ENCODE peak calls at places on chromosomes 11 and 22, in seven cellular contexts. One of them, this sample, is unnamed. For H3K9me3, the result is how much of the 10 kb centered on the place peaks cover.

GRCh38 chr11:16001899-16002426 is 354.4 kb downstream of the SOX6 start:
- DNase-seq in esophagus squamous epithelium: no peak
- DNase-seq in endodermal cell: no peak
- DNase-seq in uterus: no peak
- DNase-seq in right lobe of liver: no peak
- DNase-seq in lower lobe of right lung: peak
- DNase-seq in Peyer's patch: no peak
- DNase-seq in this sample: no peak

GRCh38 chr11:100930185-100930778 is 199.3 kb downstream of the PGR start:
- DNase-seq in esophagus squamous epithelium: no peak
- DNase-seq in endodermal cell: no peak
- DNase-seq in uterus: no peak
- DNase-seq in right lobe of liver: no peak
- DNase-seq in lower lobe of right lung: no peak
- DNase-seq in Peyer's patch: no peak
- DNase-seq in this sample: no peak

GRCh38 chr11:126474888-126475626 is 119.6 kb downstream of the ST3GAL4 start:
- DNase-seq in esophagus squamous epithelium: no peak
- DNase-seq in endodermal cell: no peak
- DNase-seq in uterus: no peak
- DNase-seq in right lobe of liver: no peak
- DNase-seq in lower lobe of right lung: no peak
- DNase-seq in Peyer's patch: no peak
- DNase-seq in this sample: no peak

GRCh38 chr11:69394234-69394891 is 87.1 kb upstream of the LINC01488 start:
- DNase-seq in esophagus squamous epithelium: no peak
- DNase-seq in endodermal cell: no peak
- DNase-seq in uterus: no peak
- DNase-seq in right lobe of liver: peak
- DNase-seq in lower lobe of right lung: no peak
- DNase-seq in Peyer's patch: no peak
- DNase-seq in this sample: peak

GRCh38 chr11:131408011-131408640 is 37.7 kb downstream of the NTM start:
- DNase-seq in esophagus squamous epithelium: no peak
- DNase-seq in endodermal cell: peak
- DNase-seq in uterus: no peak
- DNase-seq in right lobe of liver: no peak
- DNase-seq in lower lobe of right lung: no peak
- DNase-seq in Peyer's patch: no peak
- DNase-seq in this sample: no peak

GRCh38 chr11:2295971-2296912 is 5.5 kb downstream of the C11orf21 start:
- DNase-seq in esophagus squamous epithelium: no peak
- DNase-seq in endodermal cell: peak
- DNase-seq in uterus: no peak
- DNase-seq in right lobe of liver: peak
- DNase-seq in lower lobe of right lung: no peak
- DNase-seq in Peyer's patch: no peak
- DNase-seq in this sample: peak

GRCh38 chr11:63919267-63920125 is 2.5 kb upstream of the RCOR2 start:
- DNase-seq in esophagus squamous epithelium: no peak
- DNase-seq in endodermal cell: peak
- DNase-seq in uterus: no peak
- DNase-seq in right lobe of liver: no peak
- DNase-seq in lower lobe of right lung: no peak
- DNase-seq in Peyer's patch: no peak
- DNase-seq in this sample: peak

GRCh38 chr22:23216331-23217170 is 36.2 kb downstream of the BCR start:
- DNase-seq in esophagus squamous epithelium: no peak
- DNase-seq in endodermal cell: no peak
- DNase-seq in uterus: no peak
- DNase-seq in right lobe of liver: peak
- DNase-seq in lower lobe of right lung: peak
- DNase-seq in Peyer's patch: no peak
- DNase-seq in this sample: no peak

GRCh38 chr11:126202646-126203359 is 8.6 kb downstream of the RPUSD4 start:
- DNase-seq in esophagus squamous epithelium: no peak
- DNase-seq in endodermal cell: no peak
- DNase-seq in uterus: no peak
- DNase-seq in right lobe of liver: peak
- DNase-seq in lower lobe of right lung: no peak
- DNase-seq in Peyer's patch: no peak
- DNase-seq in this sample: no peak

GRCh38 chr11:69358398-69359080 is 64.6 kb downstream of the MYEOV start:
- DNase-seq in esophagus squamous epithelium: no peak
- DNase-seq in endodermal cell: peak
- DNase-seq in uterus: no peak
- DNase-seq in right lobe of liver: no peak
- DNase-seq in lower lobe of right lung: peak
- DNase-seq in Peyer's patch: no peak
- DNase-seq in this sample: no peak

GRCh38 chr11:94134651-94135512 is 6.2 kb downstream of the PANX1 start:
- DNase-seq in esophagus squamous epithelium: no peak
- DNase-seq in endodermal cell: no peak
- DNase-seq in uterus: peak
- DNase-seq in right lobe of liver: no peak
- DNase-seq in lower lobe of right lung: no peak
- DNase-seq in Peyer's patch: peak
- DNase-seq in this sample: peak

GRCh38 chr11:29333993-29334780 is 682.6 kb downstream of the KCNA4 start:
- DNase-seq in esophagus squamous epithelium: no peak
- DNase-seq in endodermal cell: peak
- DNase-seq in uterus: no peak
- DNase-seq in right lobe of liver: no peak
- DNase-seq in lower lobe of right lung: no peak
- DNase-seq in Peyer's patch: no peak
- DNase-seq in this sample: no peak

GRCh38 chr22:42648368-42649260 is 578 bp downstream of the CYB5R3 start:
- DNase-seq in esophagus squamous epithelium: no peak
- DNase-seq in endodermal cell: no peak
- DNase-seq in uterus: peak
- DNase-seq in right lobe of liver: peak
- DNase-seq in lower lobe of right lung: peak
- DNase-seq in Peyer's patch: peak
- DNase-seq in this sample: peak

GRCh38 chr11:77411238-77411637 is 62.7 kb downstream of the PAK1 start:
- DNase-seq in esophagus squamous epithelium: no peak
- DNase-seq in endodermal cell: peak
- DNase-seq in uterus: peak
- DNase-seq in right lobe of liver: peak
- DNase-seq in lower lobe of right lung: peak
- DNase-seq in Peyer's patch: peak
- DNase-seq in this sample: peak

GRCh38 chr11:69598147-69598546 is 42.8 kb upstream of the CCND1 start:
- DNase-seq in esophagus squamous epithelium: no peak
- DNase-seq in endodermal cell: peak
- DNase-seq in uterus: no peak
- DNase-seq in right lobe of liver: no peak
- DNase-seq in lower lobe of right lung: no peak
- DNase-seq in Peyer's patch: no peak
- DNase-seq in this sample: no peak

GRCh38 chr11:119885861-119886567 is 157.0 kb upstream of the NECTIN1 start:
- DNase-seq in esophagus squamous epithelium: no peak
- DNase-seq in endodermal cell: no peak
- DNase-seq in uterus: no peak
- DNase-seq in right lobe of liver: no peak
- DNase-seq in lower lobe of right lung: no peak
- DNase-seq in Peyer's patch: no peak
- DNase-seq in this sample: no peak
- H3K9me3 ChIP-seq in esophagus squamous epithelium: under half
- H3K9me3 ChIP-seq in endodermal cell: under half
- H3K9me3 ChIP-seq in uterus: under half
- H3K9me3 ChIP-seq in right lobe of liver: under half
- H3K9me3 ChIP-seq in lower lobe of right lung: under half
- H3K9me3 ChIP-seq in Peyer's patch: under half
- H3K9me3 ChIP-seq in this sample: under half

DNA sequence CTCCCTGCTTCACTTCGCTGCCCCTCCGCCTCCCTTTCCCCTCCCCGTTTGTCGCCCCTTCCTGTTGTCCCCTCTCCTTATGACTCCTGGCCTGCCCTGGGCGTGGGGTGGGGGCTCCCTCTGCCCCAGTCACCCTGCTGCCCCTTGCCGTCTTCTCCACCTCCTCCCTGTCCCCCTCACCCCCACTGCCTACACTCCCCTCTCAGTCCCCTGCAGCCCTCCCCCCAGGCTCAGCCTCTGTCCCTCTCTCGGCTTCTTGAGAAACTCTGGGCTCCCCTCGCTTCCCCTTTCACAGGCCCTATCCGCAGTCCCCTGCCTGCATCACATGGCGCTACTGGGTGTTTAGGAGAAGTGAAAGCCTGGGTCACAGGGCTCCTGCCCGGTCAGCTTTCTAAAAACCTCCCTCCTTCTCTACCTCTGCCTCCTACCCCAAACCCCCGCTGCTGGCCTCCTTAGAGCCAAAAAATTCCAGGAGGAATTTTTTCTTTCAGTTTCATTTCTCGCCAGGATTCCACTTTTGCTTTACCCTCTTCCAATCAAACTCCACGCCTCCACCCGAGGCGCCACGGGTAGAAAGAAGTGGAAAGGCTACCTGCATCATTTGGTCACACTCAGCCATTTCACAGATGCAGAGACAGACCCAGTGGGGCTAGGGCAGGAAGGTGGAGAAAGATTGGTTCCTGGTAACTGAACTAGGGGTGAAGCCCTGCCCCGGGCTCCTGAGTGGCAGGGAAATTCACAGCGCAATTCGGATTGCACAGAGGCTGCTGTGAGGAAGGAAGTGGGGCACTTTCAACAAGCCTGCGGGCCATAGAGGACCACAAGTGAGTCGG is at the start of gene SLC15A3:
- DNase-seq in esophagus squamous epithelium: peak
- DNase-seq in endodermal cell: peak
- DNase-seq in uterus: peak
- DNase-seq in right lobe of liver: peak
- DNase-seq in lower lobe of right lung: peak
- DNase-seq in Peyer's patch: peak
- DNase-seq in this sample: peak
- H3K27ac ChIP-seq in esophagus squamous epithelium: peak
- H3K27ac ChIP-seq in endodermal cell: no peak
- H3K27ac ChIP-seq in uterus: peak
- H3K27ac ChIP-seq in right lobe of liver: peak
- H3K27ac ChIP-seq in lower lobe of right lung: peak
- H3K27ac ChIP-seq in Peyer's patch: peak
- H3K27ac ChIP-seq in this sample: peak

GRCh38 chr11:87005569-87005921 is 32.2 kb upstream of the TMEM135 start:
- DNase-seq in esophagus squamous epithelium: no peak
- DNase-seq in endodermal cell: no peak
- DNase-seq in uterus: no peak
- DNase-seq in right lobe of liver: no peak
- DNase-seq in lower lobe of right lung: no peak
- DNase-seq in Peyer's patch: no peak
- DNase-seq in this sample: no peak

GRCh38 chr11:86999388-86999787 is 38.3 kb upstream of the TMEM135 start:
- DNase-seq in esophagus squamous epithelium: no peak
- DNase-seq in endodermal cell: peak
- DNase-seq in uterus: no peak
- DNase-seq in right lobe of liver: no peak
- DNase-seq in lower lobe of right lung: no peak
- DNase-seq in Peyer's patch: no peak
- DNase-seq in this sample: no peak

GRCh38 chr11:86996953-86997570 is 40.7 kb upstream of the TMEM135 start:
- DNase-seq in esophagus squamous epithelium: no peak
- DNase-seq in endodermal cell: peak
- DNase-seq in uterus: no peak
- DNase-seq in right lobe of liver: no peak
- DNase-seq in lower lobe of right lung: no peak
- DNase-seq in Peyer's patch: no peak
- DNase-seq in this sample: peak

GRCh38 chr11:87002918-87003317 is 34.8 kb upstream of the TMEM135 start:
- DNase-seq in esophagus squamous epithelium: no peak
- DNase-seq in endodermal cell: no peak
- DNase-seq in uterus: no peak
- DNase-seq in right lobe of liver: no peak
- DNase-seq in lower lobe of right lung: no peak
- DNase-seq in Peyer's patch: no peak
- DNase-seq in this sample: peak

GRCh38 chr11:86999859-87000753 is 37.6 kb upstream of the TMEM135 start:
- DNase-seq in esophagus squamous epithelium: no peak
- DNase-seq in endodermal cell: peak
- DNase-seq in uterus: no peak
- DNase-seq in right lobe of liver: no peak
- DNase-seq in lower lobe of right lung: no peak
- DNase-seq in Peyer's patch: no peak
- DNase-seq in this sample: peak
- TF ChIP-seq CTCF in esophagus squamous epithelium: no peak
- TF ChIP-seq CTCF in endodermal cell: no peak
- TF ChIP-seq CTCF in uterus: no peak
- TF ChIP-seq CTCF in right lobe of liver: no peak
- TF ChIP-seq CTCF in lower lobe of right lung: no peak
- TF ChIP-seq CTCF in Peyer's patch: no peak
- TF ChIP-seq CTCF in this sample: no peak

GRCh38 chr11:3367221-3367620 is 11.7 kb downstream of the ZNF195 start:
- DNase-seq in esophagus squamous epithelium: no peak
- DNase-seq in endodermal cell: no peak
- DNase-seq in uterus: no peak
- DNase-seq in right lobe of liver: no peak
- DNase-seq in lower lobe of right lung: no peak
- DNase-seq in Peyer's patch: no peak
- DNase-seq in this sample: no peak
- H3K9me3 ChIP-seq in esophagus squamous epithelium: under half
- H3K9me3 ChIP-seq in endodermal cell: half or more
- H3K9me3 ChIP-seq in uterus: under half
- H3K9me3 ChIP-seq in right lobe of liver: under half
- H3K9me3 ChIP-seq in lower lobe of right lung: under half
- H3K9me3 ChIP-seq in Peyer's patch: under half
- H3K9me3 ChIP-seq in this sample: under half

GRCh38 chr22:35480143-35480542 is 60.5 kb upstream of the RASD2 start:
- DNase-seq in esophagus squamous epithelium: no peak
- DNase-seq in endodermal cell: no peak
- DNase-seq in uterus: peak
- DNase-seq in right lobe of liver: peak
- DNase-seq in lower lobe of right lung: no peak
- DNase-seq in Peyer's patch: no peak
- DNase-seq in this sample: no peak

GRCh38 chr22:35482311-35482710 is 58.3 kb upstream of the RASD2 start:
- DNase-seq in esophagus squamous epithelium: no peak
- DNase-seq in endodermal cell: no peak
- DNase-seq in uterus: no peak
- DNase-seq in right lobe of liver: no peak
- DNase-seq in lower lobe of right lung: no peak
- DNase-seq in Peyer's patch: no peak
- DNase-seq in this sample: no peak

GRCh38 chr22:35480627-35481565 is 59.7 kb upstream of the RASD2 start:
- DNase-seq in esophagus squamous epithelium: no peak
- DNase-seq in endodermal cell: no peak
- DNase-seq in uterus: no peak
- DNase-seq in right lobe of liver: no peak
- DNase-seq in lower lobe of right lung: no peak
- DNase-seq in Peyer's patch: no peak
- DNase-seq in this sample: no peak

GRCh38 chr22:35477911-35478582 is 62.6 kb upstream of the RASD2 start:
- DNase-seq in esophagus squamous epithelium: no peak
- DNase-seq in endodermal cell: no peak
- DNase-seq in uterus: peak
- DNase-seq in right lobe of liver: peak
- DNase-seq in lower lobe of right lung: no peak
- DNase-seq in Peyer's patch: no peak
- DNase-seq in this sample: no peak

GRCh38 chr22:35479359-35479758 is 61.3 kb upstream of the RASD2 start:
- DNase-seq in esophagus squamous epithelium: no peak
- DNase-seq in endodermal cell: no peak
- DNase-seq in uterus: no peak
- DNase-seq in right lobe of liver: peak
- DNase-seq in lower lobe of right lung: no peak
- DNase-seq in Peyer's patch: no peak
- DNase-seq in this sample: no peak
- H3K27ac ChIP-seq in esophagus squamous epithelium: no peak
- H3K27ac ChIP-seq in endodermal cell: no peak
- H3K27ac ChIP-seq in uterus: peak
- H3K27ac ChIP-seq in right lobe of liver: no peak
- H3K27ac ChIP-seq in lower lobe of right lung: no peak
- H3K27ac ChIP-seq in Peyer's patch: peak
- H3K27ac ChIP-seq in this sample: no peak

GRCh38 chr22:20581503-20582170 is 74.2 kb downstream of the MED15 start:
- DNase-seq in esophagus squamous epithelium: no peak
- DNase-seq in endodermal cell: no peak
- DNase-seq in uterus: no peak
- DNase-seq in right lobe of liver: no peak
- DNase-seq in lower lobe of right lung: peak
- DNase-seq in Peyer's patch: no peak
- DNase-seq in this sample: peak
- TF ChIP-seq CTCF in esophagus squamous epithelium: no peak
- TF ChIP-seq CTCF in endodermal cell: no peak
- TF ChIP-seq CTCF in uterus: no peak
- TF ChIP-seq CTCF in right lobe of liver: no peak
- TF ChIP-seq CTCF in lower lobe of right lung: no peak
- TF ChIP-seq CTCF in Peyer's patch: no peak
- TF ChIP-seq CTCF in this sample: no peak

This sample was measured in osteoblast.